ENCODE peak calls at places on chromosome 10, in nine cellular contexts. One of them, this sample, is unnamed.

GRCh38 chr10:11757820-11758463 is 15.8 kb downstream of the ECHDC3 start:
- DNase-seq in T-helper 2 cell treated with Interferon-gamma antibody and Interleukin-4, amounts not matched to agents 5 μg/mL and 100 μg/mL, for 36 hours: peak
- DNase-seq in neural crest cell: peak
- DNase-seq in ACHN: peak
- DNase-seq in frontal cortex: peak
- DNase-seq in effector memory CD8-positive, alpha-beta T cell: peak
- DNase-seq in left ventricle myocardium superior: peak
- DNase-seq in RWPE1: peak
- DNase-seq in bronchial epithelial cell: peak
- DNase-seq in this sample: peak

GRCh38 chr10:4242561-4243035 is 457.6 kb upstream of the KLF6 start:
- DNase-seq in T-helper 2 cell treated with Interferon-gamma antibody and Interleukin-4, amounts not matched to agents 5 μg/mL and 100 μg/mL, for 36 hours: no peak
- DNase-seq in neural crest cell: no peak
- DNase-seq in ACHN: no peak
- DNase-seq in frontal cortex: no peak
- DNase-seq in effector memory CD8-positive, alpha-beta T cell: no peak
- DNase-seq in left ventricle myocardium superior: peak
- DNase-seq in RWPE1: no peak
- DNase-seq in bronchial epithelial cell: peak
- DNase-seq in this sample: no peak

GRCh38 chr10:126204320-126204719 is 184.0 kb downstream of the ADAM12 start:
- DNase-seq in T-helper 2 cell treated with Interferon-gamma antibody and Interleukin-4, amounts not matched to agents 5 μg/mL and 100 μg/mL, for 36 hours: no peak
- DNase-seq in neural crest cell: no peak
- DNase-seq in ACHN: no peak
- DNase-seq in frontal cortex: no peak
- DNase-seq in effector memory CD8-positive, alpha-beta T cell: no peak
- DNase-seq in left ventricle myocardium superior: no peak
- DNase-seq in RWPE1: peak
- DNase-seq in bronchial epithelial cell: peak
- DNase-seq in this sample: no peak

GRCh38 chr10:89414146-89414878 is at the start of gene IFIT5:
- DNase-seq in T-helper 2 cell treated with Interferon-gamma antibody and Interleukin-4, amounts not matched to agents 5 μg/mL and 100 μg/mL, for 36 hours: peak
- DNase-seq in neural crest cell: peak
- DNase-seq in ACHN: peak
- DNase-seq in frontal cortex: peak
- DNase-seq in effector memory CD8-positive, alpha-beta T cell: peak
- DNase-seq in left ventricle myocardium superior: peak
- DNase-seq in RWPE1: peak
- DNase-seq in bronchial epithelial cell: peak
- DNase-seq in this sample: peak

GRCh38 chr10:8044908-8045727 is 9.4 kb upstream of the GATA3 start:
- DNase-seq in T-helper 2 cell treated with Interferon-gamma antibody and Interleukin-4, amounts not matched to agents 5 μg/mL and 100 μg/mL, for 36 hours: no peak
- DNase-seq in neural crest cell: no peak
- DNase-seq in ACHN: peak
- DNase-seq in frontal cortex: no peak
- DNase-seq in effector memory CD8-positive, alpha-beta T cell: no peak
- DNase-seq in left ventricle myocardium superior: no peak
- DNase-seq in RWPE1: no peak
- DNase-seq in bronchial epithelial cell: no peak
- DNase-seq in this sample: peak

GRCh38 chr10:71684356-71685173 is 35.0 kb downstream of the C10orf105 start:
- DNase-seq in T-helper 2 cell treated with Interferon-gamma antibody and Interleukin-4, amounts not matched to agents 5 μg/mL and 100 μg/mL, for 36 hours: no peak
- DNase-seq in neural crest cell: no peak
- DNase-seq in ACHN: peak
- DNase-seq in frontal cortex: no peak
- DNase-seq in effector memory CD8-positive, alpha-beta T cell: no peak
- DNase-seq in left ventricle myocardium superior: no peak
- DNase-seq in RWPE1: no peak
- DNase-seq in bronchial epithelial cell: no peak
- DNase-seq in this sample: no peak

GRCh38 chr10:7233259-7233991 is 177.4 kb downstream of the SFMBT2 start:
- DNase-seq in T-helper 2 cell treated with Interferon-gamma antibody and Interleukin-4, amounts not matched to agents 5 μg/mL and 100 μg/mL, for 36 hours: no peak
- DNase-seq in neural crest cell: no peak
- DNase-seq in ACHN: no peak
- DNase-seq in frontal cortex: no peak
- DNase-seq in effector memory CD8-positive, alpha-beta T cell: no peak
- DNase-seq in left ventricle myocardium superior: no peak
- DNase-seq in RWPE1: peak
- DNase-seq in bronchial epithelial cell: peak
- DNase-seq in this sample: peak

GRCh38 chr10:119222531-119222930 is 15.2 kb downstream of the GRK5 start:
- DNase-seq in T-helper 2 cell treated with Interferon-gamma antibody and Interleukin-4, amounts not matched to agents 5 μg/mL and 100 μg/mL, for 36 hours: no peak
- DNase-seq in neural crest cell: no peak
- DNase-seq in ACHN: no peak
- DNase-seq in frontal cortex: no peak
- DNase-seq in effector memory CD8-positive, alpha-beta T cell: no peak
- DNase-seq in left ventricle myocardium superior: no peak
- DNase-seq in RWPE1: no peak
- DNase-seq in bronchial epithelial cell: no peak
- DNase-seq in this sample: peak

GRCh38 chr10:103936022-103936421 is 18.0 kb upstream of the STN1 start:
- DNase-seq in T-helper 2 cell treated with Interferon-gamma antibody and Interleukin-4, amounts not matched to agents 5 μg/mL and 100 μg/mL, for 36 hours: no peak
- DNase-seq in neural crest cell: no peak
- DNase-seq in ACHN: no peak
- DNase-seq in frontal cortex: no peak
- DNase-seq in effector memory CD8-positive, alpha-beta T cell: no peak
- DNase-seq in left ventricle myocardium superior: no peak
- DNase-seq in RWPE1: no peak
- DNase-seq in bronchial epithelial cell: no peak
- DNase-seq in this sample: no peak

GRCh38 chr10:23362879-23363787 is 18.5 kb upstream of the C10orf67 start:
- DNase-seq in T-helper 2 cell treated with Interferon-gamma antibody and Interleukin-4, amounts not matched to agents 5 μg/mL and 100 μg/mL, for 36 hours: peak
- DNase-seq in neural crest cell: no peak
- DNase-seq in ACHN: no peak
- DNase-seq in frontal cortex: no peak
- DNase-seq in effector memory CD8-positive, alpha-beta T cell: no peak
- DNase-seq in left ventricle myocardium superior: no peak
- DNase-seq in RWPE1: no peak
- DNase-seq in bronchial epithelial cell: no peak
- DNase-seq in this sample: no peak

GRCh38 chr10:126324826-126325225 is 63.5 kb downstream of the ADAM12 start:
- DNase-seq in T-helper 2 cell treated with Interferon-gamma antibody and Interleukin-4, amounts not matched to agents 5 μg/mL and 100 μg/mL, for 36 hours: no peak
- DNase-seq in neural crest cell: no peak
- DNase-seq in ACHN: no peak
- DNase-seq in frontal cortex: no peak
- DNase-seq in effector memory CD8-positive, alpha-beta T cell: no peak
- DNase-seq in left ventricle myocardium superior: no peak
- DNase-seq in RWPE1: no peak
- DNase-seq in bronchial epithelial cell: no peak
- DNase-seq in this sample: no peak

GRCh38 chr10:32384185-32384584 is 37.2 kb upstream of the EPC1 start:
- DNase-seq in T-helper 2 cell treated with Interferon-gamma antibody and Interleukin-4, amounts not matched to agents 5 μg/mL and 100 μg/mL, for 36 hours: no peak
- DNase-seq in neural crest cell: no peak
- DNase-seq in ACHN: no peak
- DNase-seq in frontal cortex: no peak
- DNase-seq in effector memory CD8-positive, alpha-beta T cell: no peak
- DNase-seq in left ventricle myocardium superior: no peak
- DNase-seq in RWPE1: no peak
- DNase-seq in bronchial epithelial cell: no peak
- DNase-seq in this sample: peak

GRCh38 chr10:77582710-77583115 is 54.9 kb downstream of the KCNMA1 start:
- DNase-seq in T-helper 2 cell treated with Interferon-gamma antibody and Interleukin-4, amounts not matched to agents 5 μg/mL and 100 μg/mL, for 36 hours: no peak
- DNase-seq in neural crest cell: no peak
- DNase-seq in ACHN: peak
- DNase-seq in frontal cortex: no peak
- DNase-seq in effector memory CD8-positive, alpha-beta T cell: no peak
- DNase-seq in left ventricle myocardium superior: no peak
- DNase-seq in RWPE1: peak
- DNase-seq in bronchial epithelial cell: peak
- DNase-seq in this sample: peak

GRCh38 chr10:56547163-56547562 is 186.1 kb upstream of the ZWINT start:
- DNase-seq in T-helper 2 cell treated with Interferon-gamma antibody and Interleukin-4, amounts not matched to agents 5 μg/mL and 100 μg/mL, for 36 hours: no peak
- DNase-seq in neural crest cell: no peak
- DNase-seq in ACHN: no peak
- DNase-seq in frontal cortex: no peak
- DNase-seq in effector memory CD8-positive, alpha-beta T cell: no peak
- DNase-seq in left ventricle myocardium superior: no peak
- DNase-seq in RWPE1: no peak
- DNase-seq in bronchial epithelial cell: no peak
- DNase-seq in this sample: no peak

GRCh38 chr10:36469585-36469984 is 655.8 kb upstream of the ANKRD30A start:
- DNase-seq in T-helper 2 cell treated with Interferon-gamma antibody and Interleukin-4, amounts not matched to agents 5 μg/mL and 100 μg/mL, for 36 hours: no peak
- DNase-seq in neural crest cell: no peak
- DNase-seq in ACHN: no peak
- DNase-seq in frontal cortex: no peak
- DNase-seq in effector memory CD8-positive, alpha-beta T cell: no peak
- DNase-seq in left ventricle myocardium superior: no peak
- DNase-seq in RWPE1: peak
- DNase-seq in bronchial epithelial cell: peak
- DNase-seq in this sample: no peak

GRCh38 chr10:69766161-69766910 is 35.4 kb upstream of the COL13A1 start:
- DNase-seq in T-helper 2 cell treated with Interferon-gamma antibody and Interleukin-4, amounts not matched to agents 5 μg/mL and 100 μg/mL, for 36 hours: no peak
- DNase-seq in neural crest cell: no peak
- DNase-seq in ACHN: no peak
- DNase-seq in frontal cortex: no peak
- DNase-seq in effector memory CD8-positive, alpha-beta T cell: no peak
- DNase-seq in left ventricle myocardium superior: peak
- DNase-seq in RWPE1: no peak
- DNase-seq in bronchial epithelial cell: no peak
- DNase-seq in this sample: peak

GRCh38 chr10:89337493-89337892 is 9.7 kb downstream of the IFIT3 start:
- DNase-seq in T-helper 2 cell treated with Interferon-gamma antibody and Interleukin-4, amounts not matched to agents 5 μg/mL and 100 μg/mL, for 36 hours: peak
- DNase-seq in neural crest cell: no peak
- DNase-seq in ACHN: peak
- DNase-seq in frontal cortex: no peak
- DNase-seq in effector memory CD8-positive, alpha-beta T cell: no peak
- DNase-seq in left ventricle myocardium superior: no peak
- DNase-seq in RWPE1: peak
- DNase-seq in bronchial epithelial cell: peak
- DNase-seq in this sample: no peak

GRCh38 chr10:122465401-122465800 is 4.0 kb downstream of the HTRA1 start:
- DNase-seq in T-helper 2 cell treated with Interferon-gamma antibody and Interleukin-4, amounts not matched to agents 5 μg/mL and 100 μg/mL, for 36 hours: no peak
- DNase-seq in neural crest cell: no peak
- DNase-seq in ACHN: no peak
- DNase-seq in frontal cortex: no peak
- DNase-seq in effector memory CD8-positive, alpha-beta T cell: no peak
- DNase-seq in left ventricle myocardium superior: no peak
- DNase-seq in RWPE1: no peak
- DNase-seq in bronchial epithelial cell: no peak
- DNase-seq in this sample: no peak

GRCh38 chr10:4333474-4333894 is 492.5 kb upstream of the AKR1E2 start:
- DNase-seq in T-helper 2 cell treated with Interferon-gamma antibody and Interleukin-4, amounts not matched to agents 5 μg/mL and 100 μg/mL, for 36 hours: no peak
- DNase-seq in neural crest cell: no peak
- DNase-seq in ACHN: no peak
- DNase-seq in frontal cortex: no peak
- DNase-seq in effector memory CD8-positive, alpha-beta T cell: no peak
- DNase-seq in left ventricle myocardium superior: no peak
- DNase-seq in RWPE1: no peak
- DNase-seq in bronchial epithelial cell: no peak
- DNase-seq in this sample: no peak

GRCh38 chr10:124743188-124744046 is 761 bp downstream of the FAM53B start:
- DNase-seq in T-helper 2 cell treated with Interferon-gamma antibody and Interleukin-4, amounts not matched to agents 5 μg/mL and 100 μg/mL, for 36 hours: no peak
- DNase-seq in neural crest cell: peak
- DNase-seq in ACHN: peak
- DNase-seq in frontal cortex: peak
- DNase-seq in effector memory CD8-positive, alpha-beta T cell: no peak
- DNase-seq in left ventricle myocardium superior: peak
- DNase-seq in RWPE1: peak
- DNase-seq in bronchial epithelial cell: no peak
- DNase-seq in this sample: peak